ENCODE peak calls at places on chromosomes 6 and 20, in six cellular contexts. Y is astrocyte of the spinal cord, W is pancreas, A is ascending aorta, F is mucosa of descending colon, K is BE2C. C is an unnamed sample.

GRCh38 chr6:2857580-2858337 is 16.1 kb upstream of the SERPINB1 start:
- DNase-seq in W (no peak), A (no peak), F (no peak), Y (peak), K (peak), C (no peak)

GRCh38 chr20:14067631-14068030 is 72.3 kb downstream of the MACROD2 start:
- DNase-seq in A (no peak), Y (peak), F (no peak), W (no peak), K (no peak), C (no peak)

GRCh38 chr6:4509506-4509905 is 266.7 kb upstream of the CDYL start:
- DNase-seq in A (no peak), W (no peak), F (no peak), Y (no peak), K (no peak), C (no peak)

GRCh38 chr6:91127752-91128151 is 540.9 kb upstream of the MAP3K7 start:
- DNase-seq in W (no peak), K (no peak), A (no peak), Y (no peak), F (no peak), C (no peak)

GRCh38 chr6:154993026-154993425 is 2.1 kb upstream of the TIAM2 start:
- DNase-seq in Y (no peak), K (no peak), F (no peak), W (no peak), A (no peak), C (no peak)

GRCh38 chr6:6058054-6058444 is 51.3 kb upstream of the NRN1 start:
- DNase-seq in K (no peak), W (no peak), F (no peak), A (no peak), Y (no peak), C (no peak)

GRCh38 chr6:98747960-98748359 is 86.4 kb upstream of the POU3F2 start:
- DNase-seq in W (no peak), Y (no peak), A (no peak), K (no peak), F (no peak), C (no peak)

GRCh38 chr6:75402296-75402695 is 91.3 kb downstream of the FILIP1 start:
- DNase-seq in K (no peak), W (no peak), A (peak), F (no peak), Y (peak), C (no peak)

GRCh38 chr6:160036790-160037206 is 67.9 kb downstream of the IGF2R start:
- DNase-seq in Y (peak), F (no peak), A (no peak), W (no peak), K (no peak), C (no peak)

GRCh38 chr6:39362487-39362865 is 40.0 kb upstream of the KCNK16 start:
- DNase-seq in A (no peak), F (no peak), Y (no peak), K (no peak), W (no peak), C (no peak)

GRCh38 chr6:10235339-10235738 is 179.5 kb downstream of the TFAP2A start:
- DNase-seq in K (no peak), W (no peak), F (no peak), Y (no peak), A (no peak), C (no peak)

GRCh38 chr20:56171087-56172012 is 77.2 kb upstream of the MC3R start:
- DNase-seq in W (no peak), Y (no peak), A (no peak), F (no peak), K (peak), C (no peak)

GRCh38 chr6:134247271-134247833 is 70.6 kb downstream of the SGK1 start:
- DNase-seq in F (peak), A (no peak), Y (no peak), W (no peak), K (no peak), C (no peak)

GRCh38 chr20:63968136-63968927 is 1.4 kb downstream of the ZNF512B start:
- DNase-seq in K (no peak), A (no peak), W (peak), F (peak), Y (no peak), C (no peak)

GRCh38 chr20:12570371-12570770 is 438.4 kb upstream of the SPTLC3 start:
- DNase-seq in K (peak), W (no peak), Y (no peak), A (no peak), F (peak), C (no peak)

GRCh38 chr6:105164418-105164817 is 15.4 kb downstream of the POPDC3 start:
- DNase-seq in A (no peak), Y (peak), K (peak), F (no peak), W (no peak), C (no peak)

GRCh38 chr6:50471041-50471440 is 242.3 kb upstream of the TFAP2D start:
- DNase-seq in W (no peak), A (no peak), K (no peak), Y (no peak), F (no peak), C (no peak)

GRCh38 chr20:555933-556332 is 12.3 kb upstream of the CSNK2A1 start:
- DNase-seq in F (peak), W (no peak), Y (no peak), K (peak), A (no peak), C (no peak)

GRCh38 chr6:166488081-166488685 is 98.3 kb downstream of the RAMACL start:
- DNase-seq in Y (peak), W (no peak), F (peak), A (peak), K (no peak), C (peak)

GRCh38 chr6:107578642-107579332 is 88.9 kb downstream of the SOBP start:
- DNase-seq in K (no peak), Y (no peak), W (no peak), A (no peak), F (no peak), C (no peak)

GRCh38 chr20:10469599-10469998 is 34.5 kb downstream of the SLX4IP start:
- DNase-seq in Y (peak), A (no peak), K (peak), F (peak), W (no peak), C (no peak)

GRCh38 chr6:141321486-141322347 is 811.0 kb upstream of the GJE1 start:
- DNase-seq in Y (peak), W (no peak), K (no peak), A (no peak), F (no peak), C (no peak)

GRCh38 chr6:168193816-168194701 is 115.0 kb upstream of the FRMD1 start:
- DNase-seq in Y (no peak), A (no peak), K (peak), F (no peak), W (no peak), C (no peak)

GRCh38 chr6:39964094-39964493 is 29.8 kb upstream of the MOCS1 start:
- DNase-seq in A (no peak), F (no peak), W (no peak), K (no peak), Y (no peak), C (no peak)

GRCh38 chr6:149985506-149985937 is 21.8 kb downstream of the ULBP1 start:
- DNase-seq in K (no peak), W (no peak), F (no peak), Y (no peak), A (no peak), C (no peak)

GRCh38 chr20:36210561-36210960 is 25.7 kb upstream of the AAR2 start:
- DNase-seq in A (no peak), W (no peak), Y (no peak), K (no peak), F (no peak), C (no peak)
- TF ChIP-seq CTCF in A (no peak), W (no peak), Y (peak), K (no peak), F (no peak), C (no peak)

GRCh38 chr20:57957397-57958049 is 247.7 kb upstream of the PMEPA1 start:
- DNase-seq in W (no peak), A (no peak), F (no peak), Y (peak), K (no peak), C (no peak)
- H3K4me3 ChIP-seq in W (no peak), A (no peak), F (no peak), Y (no peak), K (no peak), C (no peak)

GRCh38 chr20:59955131-59955796 is 3.0 kb upstream of the CDH26 start:
- DNase-seq in K (no peak), W (no peak), A (no peak), F (peak), Y (no peak), C (no peak)
- TF ChIP-seq CTCF in K (peak), W (no peak), A (peak), F (no peak), Y (peak), C (no peak)

GRCh38 chr6:25370175-25371036 is 91.2 kb downstream of the CARMIL1 start:
- DNase-seq in W (no peak), A (no peak), Y (no peak), K (no peak), F (peak), C (no peak)
- H3K4me3 ChIP-seq in W (no peak), A (no peak), Y (no peak), K (no peak), F (no peak), C (no peak)

DNA sequence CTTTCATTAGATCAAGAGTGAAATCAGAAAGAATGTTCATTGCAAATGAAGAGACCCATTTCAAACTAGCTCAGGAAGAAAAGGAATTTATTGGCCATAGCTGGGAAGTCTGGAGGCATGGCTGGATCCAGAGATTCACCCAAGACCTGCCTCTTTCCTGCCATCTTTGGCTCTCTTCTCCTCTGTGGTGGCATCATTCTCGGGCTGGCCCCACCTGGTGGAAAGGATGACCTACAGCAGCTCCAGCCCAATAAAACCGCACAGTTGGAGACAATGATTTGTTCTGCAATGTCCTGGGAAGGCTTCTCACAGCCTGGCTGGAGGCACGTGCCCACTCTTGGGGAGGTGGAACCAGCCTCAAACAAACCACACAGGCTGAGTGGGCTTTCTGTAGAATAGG is 18.1 kb upstream of the FERMT1 start:
- DNase-seq in F (no peak), W (no peak), K (peak), A (no peak), Y (no peak), C (no peak)
- TF ChIP-seq CTCF in F (no peak), W (no peak), K (peak), A (no peak), Y (peak), C (no peak)

GRCh38 chr20:40685349-40685748 is 3.7 kb downstream of the MAFB start:
- DNase-seq in F (no peak), Y (no peak), A (no peak), W (no peak), K (no peak), C (no peak)
- H3K4me3 ChIP-seq in F (no peak), Y (no peak), A (no peak), W (peak), K (no peak), C (no peak)

C was measured in esophagus squamous epithelium.